ENCODE peak calls at places on chromosomes 4 and X, in nine cellular contexts. M is NCI-H1105 treated with DMSO at 0.1 percent for 48 hours; C is GM19239; J is T-cell; R is EL; A is left kidney; Z is GM23248; X is activated naive CD4-positive, alpha-beta T cell treated with Interleukin-2 at 50 U/mL for 16 hours; G is iPS DF 19.7. K is an unnamed sample.

GRCh38 chrX:132489256-132490085 is 633 bp upstream of the MBNL3 start:
- DNase-seq in X (peak; percentile 50), A (peak; percentile 86), R (peak; percentile 22), M (peak; percentile 61), C (peak; percentile 15), Z (peak; percentile 58), G (no peak), J (peak; percentile 48), K (no peak)

GRCh38 chr4:110091426-110091825 is 107.0 kb downstream of the ELOVL6 start:
- DNase-seq in A (no peak), X (no peak), Z (peak; percentile 77), J (no peak), C (no peak), R (peak; percentile 86), G (no peak), M (no peak), K (no peak)

GRCh38 chrX:29461039-29461438 is 754.3 kb upstream of the MAGEB2 start:
- DNase-seq in A (no peak), G (no peak), C (no peak), R (no peak), Z (peak; percentile 1), X (no peak), M (no peak), J (no peak), K (no peak)

GRCh38 chrX:150362599-150363481 is at the start of gene MAMLD1:
- DNase-seq in R (peak; percentile 83), C (no peak), A (peak; percentile 82), G (no peak), Z (peak; percentile 87), X (peak; percentile 71), J (peak; percentile 43), M (peak; percentile 42), K (no peak)

GRCh38 chr4:20288846-20289512 is 37.3 kb downstream of the SLIT2 start:
- DNase-seq in C (no peak), X (no peak), J (no peak), Z (peak; percentile 83), G (no peak), A (no peak), M (no peak), R (peak; percentile 55), K (no peak)

GRCh38 chrX:56947695-56948094 is 47.6 kb downstream of the SPIN3 start:
- DNase-seq in M (no peak), C (no peak), R (peak; percentile 29), A (no peak), G (no peak), Z (peak; percentile 65), X (no peak), J (no peak), K (no peak)

GRCh38 chr4:155571184-155571944 is 95.3 kb upstream of the GUCY1A1 start:
- DNase-seq in R (no peak), A (no peak), C (no peak), M (peak; percentile 19), Z (peak; percentile 14), J (no peak), G (no peak), X (no peak), K (no peak)

GRCh38 chr4:185265942-185266341 is 56.5 kb downstream of the SNX25 start:
- DNase-seq in G (no peak), M (no peak), R (peak; percentile 72), X (no peak), A (peak; percentile 22), C (no peak), Z (peak; percentile 36), J (no peak), K (no peak)

GRCh38 chr4:134465417-134465816 is 263.8 kb upstream of the PABPC4L start:
- DNase-seq in X (no peak), J (no peak), C (no peak), A (peak; percentile 3), R (no peak), G (no peak), M (no peak), Z (no peak), K (no peak)

K was measured in SHP77 treated with DMSO at 0.1 percent for 48 hours.